ENCODE peak calls at places on chromosomes 16 and 17, in seven cellular contexts. K, V, T, E, Y, A and S are unnamed samples.

GRCh38 chr16:53224932-53225533 is 170.2 kb downstream of the CHD9 start:
- DNase-seq in A (no peak), Y (no peak), V (no peak), K (no peak), T (no peak), E (no peak), S (no peak)

GRCh38 chr17:78573955-78574354 is 3.2 kb downstream of the DNAH17 start:
- DNase-seq in K (peak), A (no peak), Y (no peak), T (no peak), E (no peak), V (no peak), S (peak)

GRCh38 chr16:77780378-77780837 is 8.0 kb upstream of the VAT1L start:
- DNase-seq in E (no peak), T (peak), V (no peak), Y (no peak), K (no peak), A (no peak), S (no peak)

GRCh38 chr16:64440421-64440831 is 681.4 kb downstream of the CDH11 start:
- DNase-seq in E (no peak), K (no peak), V (no peak), Y (no peak), T (peak), A (no peak), S (no peak)

GRCh38 chr17:49365667-49366066 is 3.6 kb upstream of the ZNF652 start:
- DNase-seq in Y (peak), E (no peak), A (peak), K (peak), T (no peak), V (peak), S (peak)

GRCh38 chr16:228151-228855 is 946 bp downstream of the LUC7L start:
- DNase-seq in K (no peak), E (no peak), T (no peak), V (peak), Y (no peak), A (no peak), S (peak)

GRCh38 chr17:4858880-4859260 is 25.7 kb downstream of the MINK1 start:
- DNase-seq in A (peak), K (no peak), V (no peak), T (peak), Y (no peak), E (no peak), S (peak)

GRCh38 chr16:678209-678857 is 1.9 kb upstream of the STUB1 start:
- DNase-seq in A (no peak), K (no peak), V (no peak), T (no peak), E (no peak), Y (no peak), S (no peak)

GRCh38 chr16:2883027-2883846 is at the start of gene FLYWCH2:
- DNase-seq in Y (peak), V (peak), E (peak), A (peak), K (peak), T (peak), S (peak)

GRCh38 chr17:38508570-38508950 is 80.3 kb downstream of the ARHGAP23 start:
- DNase-seq in K (no peak), A (no peak), V (no peak), T (no peak), E (no peak), Y (no peak), S (no peak)

GRCh38 chr16:69941251-69942098 is 9.7 kb upstream of the CLEC18A start:
- DNase-seq in Y (peak), T (peak), K (no peak), E (no peak), V (no peak), A (no peak), S (no peak)

GRCh38 chr17:43068570-43069367 is 43.7 kb downstream of the RND2 start:
- DNase-seq in E (no peak), Y (no peak), K (peak), V (no peak), T (peak), A (no peak), S (no peak)

GRCh38 chr16:68079616-68080344 is 5.4 kb upstream of the NFATC3 start:
- DNase-seq in E (peak), K (peak), T (peak), Y (peak), A (no peak), V (peak), S (no peak)

GRCh38 chr17:1577186-1577585 is 14.6 kb upstream of the PITPNA start:
- DNase-seq in A (peak), T (peak), V (no peak), K (peak), Y (no peak), E (no peak), S (no peak)

GRCh38 chr16:4677390-4677789 is 16.0 kb upstream of the NUDT16L1 start:
- DNase-seq in E (no peak), T (no peak), Y (no peak), A (peak), K (no peak), V (no peak), S (no peak)

GRCh38 chr16:67674851-67675578 is 8.4 kb downstream of the C16orf86 start:
- DNase-seq in Y (no peak), E (no peak), K (no peak), A (no peak), T (no peak), V (no peak), S (no peak)

GRCh38 chr17:34370997-34371395 is 8.0 kb upstream of the CCL1 start:
- DNase-seq in Y (no peak), K (no peak), A (no peak), V (no peak), E (no peak), T (no peak), S (no peak)

GRCh38 chr17:41116292-41116691 is 1.9 kb downstream of the KRTAP4-11 start:
- DNase-seq in A (no peak), K (no peak), T (no peak), Y (no peak), E (no peak), V (peak), S (no peak)

GRCh38 chr17:48723555-48724239 is 712 bp downstream of the PRAC2 start:
- DNase-seq in V (no peak), E (no peak), T (no peak), Y (no peak), A (no peak), K (no peak), S (no peak)

GRCh38 chr16:31464781-31465260 is 5.5 kb downstream of the ARMC5 start:
- DNase-seq in K (no peak), E (no peak), V (no peak), A (no peak), T (no peak), Y (no peak), S (no peak)

GRCh38 chr16:70805787-70806186 is 4.8 kb upstream of the VAC14 start:
- DNase-seq in E (no peak), T (peak), A (no peak), V (no peak), Y (no peak), K (no peak), S (no peak)

GRCh38 chr16:68414581-68414980 is 33.7 kb downstream of the SMPD3 start:
- DNase-seq in T (no peak), Y (no peak), K (no peak), E (no peak), V (no peak), A (no peak), S (no peak)

GRCh38 chr16:15913046-15913698 is 24.8 kb upstream of the CEP20 start:
- DNase-seq in Y (no peak), A (no peak), E (no peak), K (no peak), T (no peak), V (no peak), S (no peak)

GRCh38 chr17:47879028-47879585 is 16.9 kb upstream of the SP2 start:
- DNase-seq in T (no peak), V (no peak), Y (no peak), A (no peak), E (no peak), K (no peak), S (no peak)

GRCh38 chr17:80695979-80696378 is 151.3 kb downstream of the RPTOR start:
- DNase-seq in K (no peak), Y (no peak), V (no peak), E (no peak), A (no peak), T (no peak), S (no peak)

GRCh38 chr16:55496509-55497145 is 12.2 kb upstream of the LPCAT2 start:
- DNase-seq in K (no peak), T (no peak), Y (no peak), V (no peak), E (no peak), A (no peak), S (no peak)

GRCh38 chr16:4293822-4294457 is 21.1 kb upstream of the TFAP4 start:
- DNase-seq in A (peak), Y (no peak), K (peak), T (peak), V (no peak), E (no peak), S (peak)

GRCh38 chr17:38352245-38353083 is 820 bp downstream of the SOCS7 start:
- DNase-seq in T (peak), E (peak), V (peak), Y (peak), K (no peak), A (no peak), S (peak)

GRCh38 chr17:81427446-81428120 is 32.3 kb downstream of the BAHCC1 start:
- DNase-seq in V (no peak), Y (no peak), E (no peak), A (peak), T (no peak), K (no peak), S (no peak)

GRCh38 chr17:75759457-75759856 is 5.5 kb downstream of the GALK1 start:
- DNase-seq in A (no peak), T (no peak), K (no peak), E (no peak), Y (no peak), V (no peak), S (no peak)

GRCh38 chr16:67249762-67250327 is 1.1 kb downstream of the SLC9A5 start:
- DNase-seq in E (no peak), T (no peak), K (no peak), V (no peak), A (no peak), Y (no peak), S (no peak)

GRCh38 chr17:76260220-76260619 is 4.9 kb upstream of the UBALD2 start:
- DNase-seq in Y (no peak), T (no peak), E (no peak), K (no peak), A (no peak), V (no peak), S (no peak)

GRCh38 chr17:81553616-81554181 is 1.5 kb upstream of the FAAP100 start:
- DNase-seq in Y (no peak), A (no peak), K (no peak), E (no peak), V (no peak), T (peak), S (peak)

GRCh38 chr17:68389041-68389440 is 68.3 kb downstream of the WIPI1 start:
- DNase-seq in T (no peak), Y (no peak), K (no peak), V (no peak), A (no peak), E (no peak), S (no peak)